ENCODE peak calls at places on chromosomes 7 and 10, in six cellular contexts. U, B, M, S, G and A are unnamed samples. For H3K9me3, the result is how much of the 10 kb centered on the place peaks cover.

GRCh38 chr7:145845345-145845744 is 271.3 kb upstream of the CNTNAP2 start:
- DNase-seq in U (no peak), B (no peak), M (no peak), S (no peak), G (no peak), A (no peak)

GRCh38 chr10:115355162-115355760 is 262.1 kb downstream of the ATRNL1 start:
- DNase-seq in U (peak), B (peak), M (peak), S (no peak), G (peak), A (peak)

GRCh38 chr10:102675151-102675886 is 31.0 kb downstream of the TRIM8 start:
- DNase-seq in U (no peak), B (no peak), M (no peak), S (no peak), G (no peak), A (no peak)

GRCh38 chr7:73851410-73852338 is 9.3 kb upstream of the TMEM270 start:
- DNase-seq in U (peak), B (no peak), M (peak), S (no peak), G (no peak), A (no peak)

GRCh38 chr7:20407585-20408466 is 77.1 kb downstream of the ITGB8 start:
- DNase-seq in U (no peak), B (peak), M (peak), S (peak), G (peak), A (peak)

GRCh38 chr7:106369816-106370215 is 85.0 kb upstream of the NAMPT start:
- DNase-seq in U (no peak), B (no peak), M (no peak), S (no peak), G (no peak), A (no peak)

GRCh38 chr7:91182819-91183405 is 81.3 kb upstream of the FZD1 start:
- DNase-seq in U (no peak), B (no peak), M (no peak), S (no peak), G (no peak), A (no peak)

GRCh38 chr10:127577376-127577775 is 28.3 kb downstream of the NPS start:
- DNase-seq in U (no peak), B (no peak), M (no peak), S (no peak), G (no peak), A (no peak)

GRCh38 chr7:142866361-142867096 is 11.7 kb downstream of the EPHB6 start:
- DNase-seq in U (peak), B (peak), M (peak), S (no peak), G (peak), A (peak)

GRCh38 chr10:20891338-20891714 is 5.8 kb downstream of the NEBL start:
- DNase-seq in U (no peak), B (no peak), M (no peak), S (no peak), G (no peak), A (no peak)

GRCh38 chr10:117736655-117737054 is 194.1 kb downstream of the EMX2 start:
- DNase-seq in U (peak), B (no peak), M (peak), S (no peak), G (no peak), A (no peak)

GRCh38 chr7:29189743-29190201 is 4.8 kb upstream of the CHN2 start:
- DNase-seq in U (peak), B (peak), M (peak), S (peak), G (peak), A (peak)

GRCh38 chr10:109062371-109062770 is 860.9 kb downstream of the XPNPEP1 start:
- DNase-seq in U (no peak), B (no peak), M (no peak), S (no peak), G (no peak), A (no peak)

GRCh38 chr10:46310143-46310514 is 23.3 kb downstream of the ANTXRL start:
- DNase-seq in U (no peak), B (no peak), M (no peak), S (no peak), G (no peak), A (no peak)

GRCh38 chr10:46308666-46309450 is 22.1 kb downstream of the ANTXRL start:
- DNase-seq in U (no peak), B (no peak), M (no peak), S (peak), G (no peak), A (no peak)

GRCh38 chr10:46308113-46308415 is 21.3 kb downstream of the ANTXRL start:
- DNase-seq in U (no peak), B (no peak), M (no peak), S (no peak), G (no peak), A (no peak)

GRCh38 chr10:46310851-46311250 is 24.1 kb downstream of the ANTXRL start:
- DNase-seq in U (no peak), B (no peak), M (no peak), S (no peak), G (no peak), A (no peak)

DNA sequence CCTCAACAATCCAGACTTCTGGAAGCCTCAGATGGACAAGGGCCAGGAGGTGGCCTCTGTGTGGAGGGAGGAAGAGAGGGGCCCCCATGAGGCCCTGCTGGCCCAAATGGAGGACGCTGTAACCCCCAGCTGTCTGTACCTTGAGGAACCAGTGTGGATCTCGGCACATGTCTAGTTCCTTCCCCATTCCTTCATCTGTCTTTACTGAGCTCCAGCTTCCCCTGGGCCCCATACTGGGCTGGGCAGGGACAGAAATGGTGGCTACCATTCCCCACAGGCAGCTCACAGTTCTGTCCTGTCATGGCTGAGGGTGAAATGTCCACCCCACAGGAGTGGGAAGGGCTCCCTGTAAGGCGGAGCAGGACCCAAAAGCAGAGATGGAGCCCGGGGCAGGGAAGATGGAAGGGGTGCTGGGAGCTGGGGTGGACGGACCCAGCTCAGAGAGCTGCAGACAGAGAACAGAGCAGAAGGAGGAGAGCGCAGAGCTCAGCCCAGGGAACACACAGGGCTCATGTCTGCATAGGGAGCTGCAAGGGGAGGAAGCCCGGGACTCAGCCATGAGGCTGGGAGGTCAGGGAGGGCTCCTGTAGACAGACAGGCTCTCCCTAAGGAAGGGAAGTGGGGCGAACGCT is 22.8 kb downstream of the ANTXRL start:
- DNase-seq in U (no peak), B (no peak), M (no peak), S (no peak), G (no peak), A (no peak)
- TF ChIP-seq POLR2A in U (no peak), B (no peak), M (no peak), S (no peak), G (no peak), A (no peak)

GRCh38 chr10:72260588-72261322 is 13.0 kb upstream of the DDIT4 start:
- DNase-seq in U (peak), B (peak), M (peak), S (peak), G (peak), A (peak)
- TF ChIP-seq CTCF in U (peak), B (no peak), M (no peak), S (no peak), G (no peak), A (no peak)

GRCh38 chr7:157904866-157905215 is 568.0 kb downstream of the DNAJB6 start:
- DNase-seq in U (no peak), B (no peak), M (no peak), S (no peak), G (no peak), A (no peak)

GRCh38 chr7:157903715-157904114 is 566.9 kb downstream of the DNAJB6 start:
- DNase-seq in U (no peak), B (no peak), M (no peak), S (no peak), G (no peak), A (no peak)

GRCh38 chr7:157901166-157901565 is 564.4 kb downstream of the DNAJB6 start:
- DNase-seq in U (no peak), B (no peak), M (no peak), S (no peak), G (no peak), A (no peak)

GRCh38 chr7:157904211-157904865 is 567.5 kb downstream of the DNAJB6 start:
- DNase-seq in U (no peak), B (no peak), M (no peak), S (no peak), G (no peak), A (no peak)

DNA sequence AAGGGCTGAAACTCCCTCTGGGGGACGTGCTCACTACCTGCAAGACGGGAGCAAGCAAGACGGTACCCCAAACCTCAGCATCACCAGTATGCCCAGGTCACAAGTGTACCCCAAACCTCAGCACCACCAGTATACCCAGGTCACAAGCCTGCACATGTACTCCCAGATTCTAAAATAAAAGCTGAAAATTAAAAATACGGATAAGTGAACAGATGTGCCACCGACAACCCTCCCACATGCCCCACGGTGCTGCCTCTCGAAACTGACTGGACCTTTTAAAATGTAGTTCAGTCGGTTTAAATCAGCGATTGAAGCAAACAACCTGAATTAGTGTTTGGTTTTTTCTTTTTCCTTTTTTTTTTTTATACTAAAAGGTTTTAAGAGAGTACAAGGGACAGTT is 566.5 kb downstream of the DNAJB6 start:
- DNase-seq in U (no peak), B (no peak), M (no peak), S (no peak), G (no peak), A (no peak)
- H3K9me3 ChIP-seq in U (under half), B (under half), M (under half), S (under half), G (under half), A (under half)

GRCh38 chr10:75233444-75234016 is 2.2 kb downstream of the COMTD1 start:
- DNase-seq in U (no peak), B (no peak), M (no peak), S (no peak), G (no peak), A (no peak)

GRCh38 chr10:75230600-75231038 is 5.1 kb downstream of the COMTD1 start:
- DNase-seq in U (peak), B (peak), M (peak), S (peak), G (peak), A (peak)

GRCh38 chr10:75229961-75230360 is 5.8 kb downstream of the COMTD1 start:
- DNase-seq in U (no peak), B (no peak), M (peak), S (no peak), G (no peak), A (no peak)

GRCh38 chr10:75234017-75234682 is 1.6 kb downstream of the COMTD1 start:
- DNase-seq in U (peak), B (peak), M (peak), S (peak), G (peak), A (peak)

GRCh38 chr10:75231672-75232581 is 3.8 kb downstream of the COMTD1 start:
- DNase-seq in U (no peak), B (no peak), M (no peak), S (no peak), G (no peak), A (no peak)
- TF ChIP-seq POLR2A in U (peak), B (no peak), M (no peak), S (no peak), G (no peak), A (peak)

DNA sequence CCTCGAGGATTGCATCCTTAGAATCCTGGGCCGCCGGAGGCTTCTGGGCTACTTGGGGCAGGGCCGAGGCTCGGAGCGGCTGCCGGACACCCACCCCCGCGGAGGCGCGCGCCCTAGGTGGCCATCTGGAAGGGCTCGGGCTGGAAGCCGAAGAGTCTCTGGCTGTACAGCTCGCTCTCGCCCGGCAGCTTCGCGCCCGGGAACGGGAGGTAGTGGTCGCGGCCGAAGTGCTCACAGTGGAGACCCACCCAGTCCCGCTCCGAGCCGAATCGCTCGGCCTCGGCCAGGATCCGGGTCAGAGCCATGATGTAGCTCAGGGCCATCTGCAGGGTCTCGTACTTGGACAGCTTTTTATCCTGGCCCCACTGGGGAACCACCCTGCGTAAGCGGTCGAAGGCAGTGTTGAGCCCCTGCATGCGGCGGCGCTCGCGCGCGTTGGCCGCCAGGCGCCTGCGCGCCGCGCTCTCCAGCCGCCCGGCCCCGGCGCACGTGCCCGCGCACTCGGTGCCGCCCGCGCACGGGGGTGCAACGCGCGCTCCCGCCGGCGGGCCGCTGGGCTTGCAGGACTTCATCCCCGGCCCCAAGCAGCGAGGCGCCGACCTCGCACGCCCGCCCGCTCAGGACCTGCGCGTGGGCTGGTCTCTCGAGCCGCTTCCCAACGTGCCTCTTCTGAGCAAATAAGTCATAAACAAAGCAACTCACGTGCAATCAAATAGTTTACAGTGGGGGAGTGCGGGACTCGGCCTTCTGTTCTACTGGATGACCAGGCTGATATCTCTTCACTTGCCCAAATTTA is 609 bp downstream of the ATOH7 start:
- DNase-seq in U (peak), B (peak), M (peak), S (peak), G (peak), A (peak)
- TF ChIP-seq CTCF in U (peak), B (no peak), M (peak), S (peak), G (no peak), A (peak)